ENCODE peak calls at places on chromosomes 16 and 17, in four cellular contexts. L is RWPE1, J is GM12878, G is kidney glomerular epithelial cell. A is an unnamed sample.

GRCh38 chr17:81365601-81366585 is 29.4 kb upstream of the BAHCC1 start:
- DNase-seq in L (peak), J (peak), G (peak), A (no peak)

GRCh38 chr17:49054342-49055092 is 57.3 kb downstream of the IGF2BP1 start:
- DNase-seq in L (no peak), J (no peak), G (no peak), A (no peak)

GRCh38 chr17:48031966-48032365 is 5.6 kb downstream of the COPZ2 start:
- DNase-seq in L (no peak), J (no peak), G (no peak), A (no peak)

GRCh38 chr16:30112197-30113030 is 923 bp downstream of the GDPD3 start:
- DNase-seq in L (no peak), J (no peak), G (no peak), A (peak)

GRCh38 chr17:10875411-10875810 is 37.5 kb upstream of the PIRT start:
- DNase-seq in L (peak), J (no peak), G (no peak), A (no peak)

GRCh38 chr17:7207120-7208001 is 12.3 kb downstream of the DLG4 start:
- DNase-seq in L (no peak), J (no peak), G (no peak), A (no peak)

GRCh38 chr17:16888413-16889087 is 83.4 kb downstream of the TNFRSF13B start:
- DNase-seq in L (no peak), J (no peak), G (no peak), A (no peak)

GRCh38 chr17:41324180-41325075 is 8.9 kb upstream of the KRTAP17-1 start:
- DNase-seq in L (peak), J (no peak), G (peak), A (no peak)

GRCh38 chr17:2055494-2056220 is 754 bp downstream of the HIC1 start:
- DNase-seq in L (no peak), J (no peak), G (no peak), A (no peak)

A was measured in BE2C.